ENCODE peak calls at places on chromosome 15, in nine cellular contexts. T is retina; Z is sigmoid colon; S is B cell; B is frontal cortex; I is anterior cingulate cortex; O is neural crest cell; J is left ventricle myocardium superior; K is natural killer cell treated with Interleukin-12 subunit alpha and Interleukin-12 subunit beta and Interleukin-15 and Interleukin-18, amount 100 ng/mL, for 72 hours. N is an unnamed sample.
A peak's percentile ranks its signal among the peaks of the same experiment; 100 is the strongest.

GRCh38 chr15:45863881-45864580 is 229.2 kb downstream of the SQOR start:
- DNase-seq in T (no peak), Z (no peak), S (no peak), B (no peak), I (no peak), O (no peak), J (no peak), K (no peak), N (no peak)

GRCh38 chr15:51195459-51195858 is 100.8 kb upstream of the TNFAIP8L3 start:
- DNase-seq in T (no peak), Z (no peak), S (no peak), B (no peak), I (no peak), O (no peak), J (no peak), K (no peak), N (no peak)

GRCh38 chr15:35211240-35211952 is 126.3 kb upstream of the NANOGP8 start:
- DNase-seq in T (no peak), Z (no peak), S (no peak), B (no peak), I (no peak), O (no peak), J (no peak), K (no peak), N (no peak)

GRCh38 chr15:72034859-72035650 is 82.9 kb downstream of the MYO9A start:
- DNase-seq in T (no peak), Z (no peak), S (no peak), B (no peak), I (no peak), O (no peak), J (no peak), K (no peak), N (no peak)

GRCh38 chr15:48962662-48963523 is 826 bp downstream of the SHC4 start:
- DNase-seq in T (peak; percentile 86), Z (peak; percentile 70), S (peak; percentile 12), B (no peak), I (no peak), O (peak; percentile 35), J (peak; percentile 59), K (no peak), N (peak; percentile 40)

GRCh38 chr15:90316139-90316538 is 35.9 kb upstream of the ZNF774 start:
- DNase-seq in T (no peak), Z (peak; percentile 80), S (no peak), B (no peak), I (no peak), O (no peak), J (no peak), K (no peak), N (no peak)

GRCh38 chr15:96230557-96231181 is 99.8 kb upstream of the NR2F2 start:
- DNase-seq in T (no peak), Z (no peak), S (no peak), B (no peak), I (no peak), O (no peak), J (no peak), K (no peak), N (no peak)

GRCh38 chr15:70533931-70534742 is 229.2 kb downstream of the UACA start:
- DNase-seq in T (no peak), Z (no peak), S (no peak), B (no peak), I (no peak), O (no peak), J (no peak), K (no peak), N (no peak)

GRCh38 chr15:94287794-94288246 is 56.5 kb downstream of the MCTP2 start:
- DNase-seq in T (no peak), Z (no peak), S (peak; percentile 44), B (no peak), I (no peak), O (no peak), J (no peak), K (peak; percentile 83), N (no peak)

GRCh38 chr15:64443747-64444621 is 16.4 kb upstream of the ZNF609 start:
- DNase-seq in T (no peak), Z (peak; percentile 9), S (no peak), B (no peak), I (no peak), O (no peak), J (no peak), K (no peak), N (peak; percentile 33)

GRCh38 chr15:100931143-100931890 is 12.2 kb downstream of the LRRK1 start:
- DNase-seq in T (no peak), Z (no peak), S (no peak), B (no peak), I (no peak), O (no peak), J (no peak), K (no peak), N (no peak)

GRCh38 chr15:89353991-89354390 is 19.4 kb upstream of the POLG start:
- DNase-seq in T (no peak), Z (no peak), S (no peak), B (no peak), I (no peak), O (no peak), J (no peak), K (no peak), N (no peak)

N was measured in myocyte.